ENCODE peak calls at places on chromosome 11, in seven cellular contexts. J is KBM-7; C is KG1; M is CD8-positive, alpha-beta T cell; L is colonic mucosa; V is lung; T is germinal center. Z is an unnamed sample.
A peak's percentile ranks its signal among the peaks of the same experiment; 100 is the strongest.

GRCh38 chr11:108369064-108369463 is 98.3 kb downstream of the C11orf65 start:
- DNase-seq in L (no peak), M (no peak), C (no peak), J (no peak), V (no peak), T (no peak), Z (no peak)

GRCh38 chr11:28674432-28675076 is 566.4 kb downstream of the METTL15 start:
- DNase-seq in C (no peak), V (no peak), L (no peak), T (peak; percentile 2), M (no peak), J (peak; percentile 14), Z (no peak)

GRCh38 chr11:128533473-128533872 is 53.9 kb downstream of the ETS1 start:
- DNase-seq in T (no peak), C (no peak), J (no peak), L (no peak), V (no peak), M (no peak), Z (no peak)

GRCh38 chr11:82701847-82702520 is 31.7 kb downstream of the FAM181B start:
- DNase-seq in J (peak; percentile 60), T (peak; percentile 25), V (no peak), M (no peak), C (peak; percentile 24), L (peak; percentile 22), Z (peak; percentile 13)

GRCh38 chr11:36540998-36541397 is 26.8 kb upstream of the RAG1 start:
- DNase-seq in J (peak; percentile 33), T (peak; percentile 5), L (peak; percentile 53), M (peak; percentile 22), V (no peak), C (no peak), Z (peak; percentile 51)

GRCh38 chr11:75562836-75563484 is 907 bp downstream of the SERPINH1 start:
- DNase-seq in M (no peak), C (no peak), J (peak; percentile 54), T (no peak), L (no peak), V (no peak), Z (no peak)

GRCh38 chr11:2746401-2747230 is 46.8 kb upstream of the KCNQ1OT1 start:
- DNase-seq in C (no peak), L (no peak), V (no peak), M (no peak), J (no peak), T (no peak), Z (no peak)

GRCh38 chr11:100177651-100178050 is 509.4 kb upstream of the ARHGAP42 start:
- DNase-seq in M (no peak), J (no peak), V (no peak), C (no peak), T (no peak), L (no peak), Z (no peak)

GRCh38 chr11:37422511-37422910 is 824.5 kb upstream of the RAG2 start:
- DNase-seq in L (no peak), T (no peak), J (no peak), C (no peak), M (no peak), V (no peak), Z (no peak)

GRCh38 chr11:82864268-82864667 is 36.0 kb downstream of the PRCP start:
- DNase-seq in M (peak; percentile 19), L (peak; percentile 41), J (peak; percentile 59), C (no peak), T (peak; percentile 16), V (peak; percentile 52), Z (peak; percentile 95)

GRCh38 chr11:130020323-130020722 is 17.7 kb upstream of the PRDM10 start:
- DNase-seq in V (no peak), L (no peak), J (no peak), T (no peak), M (no peak), C (no peak), Z (no peak)

GRCh38 chr11:17643506-17644405 is 75.6 kb upstream of the MYOD1 start:
- DNase-seq in V (no peak), M (no peak), J (no peak), L (no peak), T (no peak), C (no peak), Z (no peak)

GRCh38 chr11:4065601-4066377 is 28.8 kb upstream of the RRM1 start:
- DNase-seq in J (no peak), L (no peak), V (no peak), M (no peak), T (no peak), C (no peak), Z (no peak)